ENCODE peak calls at places on chromosomes 12 and 14, in nine cellular contexts. One of them, this sample, is unnamed.

GRCh38 chr12:47527816-47528215 is 178.0 kb downstream of the RPAP3 start:
- DNase-seq in fibroblast of the conjunctiva: no peak
- DNase-seq in NCI-H1417: no peak
- DNase-seq in nucleus accumbens: no peak
- DNase-seq in putamen: no peak
- DNase-seq in SK-N-SH: no peak
- DNase-seq in activated T-helper 1 cell treated with anti-CD3 and anti-CD28 coated beads, Interleukin-12 subunit alpha, Interleukin-12 subunit beta, Interleukin-2, Interleukin-4 antibody, amounts not matched to agents 30 ng/mL and 10 ng/mL and 1 ng/mL, durations not matched to agents 14 hours and 24 hours and 36 hours: no peak
- DNase-seq in NCI-H1092: no peak
- DNase-seq in ecto neural progenitor cell: no peak
- DNase-seq in this sample: no peak

GRCh38 chr12:75881910-75882309 is 149.7 kb downstream of the PHLDA1 start:
- DNase-seq in fibroblast of the conjunctiva: no peak
- DNase-seq in NCI-H1417: no peak
- DNase-seq in nucleus accumbens: no peak
- DNase-seq in putamen: no peak
- DNase-seq in SK-N-SH: no peak
- DNase-seq in activated T-helper 1 cell treated with anti-CD3 and anti-CD28 coated beads, Interleukin-12 subunit alpha, Interleukin-12 subunit beta, Interleukin-2, Interleukin-4 antibody, amounts not matched to agents 30 ng/mL and 10 ng/mL and 1 ng/mL, durations not matched to agents 14 hours and 24 hours and 36 hours: no peak
- DNase-seq in NCI-H1092: no peak
- DNase-seq in ecto neural progenitor cell: no peak
- DNase-seq in this sample: no peak

GRCh38 chr14:52268191-52269061 is 928 bp downstream of the PTGDR start:
- DNase-seq in fibroblast of the conjunctiva: no peak
- DNase-seq in NCI-H1417: peak; percentile 58
- DNase-seq in nucleus accumbens: no peak
- DNase-seq in putamen: no peak
- DNase-seq in SK-N-SH: peak; percentile 36
- DNase-seq in activated T-helper 1 cell treated with anti-CD3 and anti-CD28 coated beads, Interleukin-12 subunit alpha, Interleukin-12 subunit beta, Interleukin-2, Interleukin-4 antibody, amounts not matched to agents 30 ng/mL and 10 ng/mL and 1 ng/mL, durations not matched to agents 14 hours and 24 hours and 36 hours: no peak
- DNase-seq in NCI-H1092: no peak
- DNase-seq in ecto neural progenitor cell: peak; percentile 62
- DNase-seq in this sample: peak; percentile 45

GRCh38 chr12:9943244-9943643 is 11.1 kb upstream of the CLEC2A start:
- DNase-seq in fibroblast of the conjunctiva: no peak
- DNase-seq in NCI-H1417: no peak
- DNase-seq in nucleus accumbens: peak; percentile 14
- DNase-seq in putamen: no peak
- DNase-seq in SK-N-SH: no peak
- DNase-seq in activated T-helper 1 cell treated with anti-CD3 and anti-CD28 coated beads, Interleukin-12 subunit alpha, Interleukin-12 subunit beta, Interleukin-2, Interleukin-4 antibody, amounts not matched to agents 30 ng/mL and 10 ng/mL and 1 ng/mL, durations not matched to agents 14 hours and 24 hours and 36 hours: peak; percentile 38
- DNase-seq in NCI-H1092: no peak
- DNase-seq in ecto neural progenitor cell: no peak
- DNase-seq in this sample: peak; percentile 41

GRCh38 chr12:86600664-86601231 is 344.6 kb upstream of the MGAT4C start:
- DNase-seq in fibroblast of the conjunctiva: no peak
- DNase-seq in NCI-H1417: no peak
- DNase-seq in nucleus accumbens: no peak
- DNase-seq in putamen: no peak
- DNase-seq in SK-N-SH: no peak
- DNase-seq in activated T-helper 1 cell treated with anti-CD3 and anti-CD28 coated beads, Interleukin-12 subunit alpha, Interleukin-12 subunit beta, Interleukin-2, Interleukin-4 antibody, amounts not matched to agents 30 ng/mL and 10 ng/mL and 1 ng/mL, durations not matched to agents 14 hours and 24 hours and 36 hours: no peak
- DNase-seq in NCI-H1092: no peak
- DNase-seq in ecto neural progenitor cell: no peak
- DNase-seq in this sample: peak; percentile 33

GRCh38 chr14:101037021-101037817 is 133.7 kb upstream of the RTL1 start:
- DNase-seq in fibroblast of the conjunctiva: no peak
- DNase-seq in NCI-H1417: no peak
- DNase-seq in nucleus accumbens: no peak
- DNase-seq in putamen: no peak
- DNase-seq in SK-N-SH: no peak
- DNase-seq in activated T-helper 1 cell treated with anti-CD3 and anti-CD28 coated beads, Interleukin-12 subunit alpha, Interleukin-12 subunit beta, Interleukin-2, Interleukin-4 antibody, amounts not matched to agents 30 ng/mL and 10 ng/mL and 1 ng/mL, durations not matched to agents 14 hours and 24 hours and 36 hours: no peak
- DNase-seq in NCI-H1092: no peak
- DNase-seq in ecto neural progenitor cell: no peak
- DNase-seq in this sample: no peak

GRCh38 chr14:51498411-51499227 is 153.1 kb upstream of the FRMD6 start:
- DNase-seq in fibroblast of the conjunctiva: no peak
- DNase-seq in NCI-H1417: no peak
- DNase-seq in nucleus accumbens: no peak
- DNase-seq in putamen: no peak
- DNase-seq in SK-N-SH: no peak
- DNase-seq in activated T-helper 1 cell treated with anti-CD3 and anti-CD28 coated beads, Interleukin-12 subunit alpha, Interleukin-12 subunit beta, Interleukin-2, Interleukin-4 antibody, amounts not matched to agents 30 ng/mL and 10 ng/mL and 1 ng/mL, durations not matched to agents 14 hours and 24 hours and 36 hours: no peak
- DNase-seq in NCI-H1092: no peak
- DNase-seq in ecto neural progenitor cell: no peak
- DNase-seq in this sample: no peak

GRCh38 chr14:65084554-65085190 is 17.6 kb downstream of the MAX start:
- DNase-seq in fibroblast of the conjunctiva: no peak
- DNase-seq in NCI-H1417: no peak
- DNase-seq in nucleus accumbens: no peak
- DNase-seq in putamen: no peak
- DNase-seq in SK-N-SH: no peak
- DNase-seq in activated T-helper 1 cell treated with anti-CD3 and anti-CD28 coated beads, Interleukin-12 subunit alpha, Interleukin-12 subunit beta, Interleukin-2, Interleukin-4 antibody, amounts not matched to agents 30 ng/mL and 10 ng/mL and 1 ng/mL, durations not matched to agents 14 hours and 24 hours and 36 hours: no peak
- DNase-seq in NCI-H1092: no peak
- DNase-seq in ecto neural progenitor cell: no peak
- DNase-seq in this sample: no peak

GRCh38 chr12:103778781-103779180 is 62.3 kb downstream of the NT5DC3 start:
- DNase-seq in fibroblast of the conjunctiva: no peak
- DNase-seq in NCI-H1417: no peak
- DNase-seq in nucleus accumbens: no peak
- DNase-seq in putamen: no peak
- DNase-seq in SK-N-SH: no peak
- DNase-seq in activated T-helper 1 cell treated with anti-CD3 and anti-CD28 coated beads, Interleukin-12 subunit alpha, Interleukin-12 subunit beta, Interleukin-2, Interleukin-4 antibody, amounts not matched to agents 30 ng/mL and 10 ng/mL and 1 ng/mL, durations not matched to agents 14 hours and 24 hours and 36 hours: no peak
- DNase-seq in NCI-H1092: no peak
- DNase-seq in ecto neural progenitor cell: no peak
- DNase-seq in this sample: no peak

GRCh38 chr14:104299993-104300761 is 161.8 kb downstream of the KIF26A start:
- DNase-seq in fibroblast of the conjunctiva: no peak
- DNase-seq in NCI-H1417: peak; percentile 80
- DNase-seq in nucleus accumbens: no peak
- DNase-seq in putamen: no peak
- DNase-seq in SK-N-SH: peak; percentile 68
- DNase-seq in activated T-helper 1 cell treated with anti-CD3 and anti-CD28 coated beads, Interleukin-12 subunit alpha, Interleukin-12 subunit beta, Interleukin-2, Interleukin-4 antibody, amounts not matched to agents 30 ng/mL and 10 ng/mL and 1 ng/mL, durations not matched to agents 14 hours and 24 hours and 36 hours: no peak
- DNase-seq in NCI-H1092: no peak
- DNase-seq in ecto neural progenitor cell: no peak
- DNase-seq in this sample: peak; percentile 50

GRCh38 chr12:123801573-123802178 is 39.6 kb downstream of the DNAH10 start:
- DNase-seq in fibroblast of the conjunctiva: peak; percentile 32
- DNase-seq in NCI-H1417: no peak
- DNase-seq in nucleus accumbens: no peak
- DNase-seq in putamen: no peak
- DNase-seq in SK-N-SH: no peak
- DNase-seq in activated T-helper 1 cell treated with anti-CD3 and anti-CD28 coated beads, Interleukin-12 subunit alpha, Interleukin-12 subunit beta, Interleukin-2, Interleukin-4 antibody, amounts not matched to agents 30 ng/mL and 10 ng/mL and 1 ng/mL, durations not matched to agents 14 hours and 24 hours and 36 hours: no peak
- DNase-seq in NCI-H1092: no peak
- DNase-seq in ecto neural progenitor cell: no peak
- DNase-seq in this sample: no peak

GRCh38 chr14:87935895-87936294 is 57.1 kb downstream of the GALC start:
- DNase-seq in fibroblast of the conjunctiva: no peak
- DNase-seq in NCI-H1417: peak; percentile 66
- DNase-seq in nucleus accumbens: no peak
- DNase-seq in putamen: no peak
- DNase-seq in SK-N-SH: no peak
- DNase-seq in activated T-helper 1 cell treated with anti-CD3 and anti-CD28 coated beads, Interleukin-12 subunit alpha, Interleukin-12 subunit beta, Interleukin-2, Interleukin-4 antibody, amounts not matched to agents 30 ng/mL and 10 ng/mL and 1 ng/mL, durations not matched to agents 14 hours and 24 hours and 36 hours: no peak
- DNase-seq in NCI-H1092: no peak
- DNase-seq in ecto neural progenitor cell: no peak
- DNase-seq in this sample: no peak

GRCh38 chr14:21852061-21852664 is 178.5 kb upstream of the OR4E1 start:
- DNase-seq in fibroblast of the conjunctiva: no peak
- DNase-seq in NCI-H1417: no peak
- DNase-seq in nucleus accumbens: peak; percentile 4
- DNase-seq in putamen: peak; percentile 60
- DNase-seq in SK-N-SH: peak; percentile 2
- DNase-seq in activated T-helper 1 cell treated with anti-CD3 and anti-CD28 coated beads, Interleukin-12 subunit alpha, Interleukin-12 subunit beta, Interleukin-2, Interleukin-4 antibody, amounts not matched to agents 30 ng/mL and 10 ng/mL and 1 ng/mL, durations not matched to agents 14 hours and 24 hours and 36 hours: peak; percentile 55
- DNase-seq in NCI-H1092: no peak
- DNase-seq in ecto neural progenitor cell: peak; percentile 72
- DNase-seq in this sample: no peak

GRCh38 chr12:43338848-43339526 is 213.0 kb downstream of the ADAMTS20 start:
- DNase-seq in fibroblast of the conjunctiva: peak; percentile 56
- DNase-seq in NCI-H1417: peak; percentile 69
- DNase-seq in nucleus accumbens: no peak
- DNase-seq in putamen: peak; percentile 18
- DNase-seq in SK-N-SH: peak; percentile 31
- DNase-seq in activated T-helper 1 cell treated with anti-CD3 and anti-CD28 coated beads, Interleukin-12 subunit alpha, Interleukin-12 subunit beta, Interleukin-2, Interleukin-4 antibody, amounts not matched to agents 30 ng/mL and 10 ng/mL and 1 ng/mL, durations not matched to agents 14 hours and 24 hours and 36 hours: no peak
- DNase-seq in NCI-H1092: no peak
- DNase-seq in ecto neural progenitor cell: no peak
- DNase-seq in this sample: no peak

GRCh38 chr12:131222271-131223139 is 268.8 kb downstream of the ADGRD1 start:
- DNase-seq in fibroblast of the conjunctiva: no peak
- DNase-seq in NCI-H1417: no peak
- DNase-seq in nucleus accumbens: no peak
- DNase-seq in putamen: no peak
- DNase-seq in SK-N-SH: no peak
- DNase-seq in activated T-helper 1 cell treated with anti-CD3 and anti-CD28 coated beads, Interleukin-12 subunit alpha, Interleukin-12 subunit beta, Interleukin-2, Interleukin-4 antibody, amounts not matched to agents 30 ng/mL and 10 ng/mL and 1 ng/mL, durations not matched to agents 14 hours and 24 hours and 36 hours: no peak
- DNase-seq in NCI-H1092: no peak
- DNase-seq in ecto neural progenitor cell: peak; percentile 90
- DNase-seq in this sample: peak; percentile 33

GRCh38 chr12:116164263-116164817 is 113.2 kb downstream of the MED13L start:
- DNase-seq in fibroblast of the conjunctiva: no peak
- DNase-seq in NCI-H1417: peak; percentile 9
- DNase-seq in nucleus accumbens: no peak
- DNase-seq in putamen: no peak
- DNase-seq in SK-N-SH: peak; percentile 38
- DNase-seq in activated T-helper 1 cell treated with anti-CD3 and anti-CD28 coated beads, Interleukin-12 subunit alpha, Interleukin-12 subunit beta, Interleukin-2, Interleukin-4 antibody, amounts not matched to agents 30 ng/mL and 10 ng/mL and 1 ng/mL, durations not matched to agents 14 hours and 24 hours and 36 hours: no peak
- DNase-seq in NCI-H1092: no peak
- DNase-seq in ecto neural progenitor cell: no peak
- DNase-seq in this sample: no peak

GRCh38 chr12:74890237-74890599 is 319.4 kb downstream of the KCNC2 start:
- DNase-seq in fibroblast of the conjunctiva: peak; percentile 50
- DNase-seq in NCI-H1417: no peak
- DNase-seq in nucleus accumbens: no peak
- DNase-seq in putamen: peak; percentile 56
- DNase-seq in SK-N-SH: no peak
- DNase-seq in activated T-helper 1 cell treated with anti-CD3 and anti-CD28 coated beads, Interleukin-12 subunit alpha, Interleukin-12 subunit beta, Interleukin-2, Interleukin-4 antibody, amounts not matched to agents 30 ng/mL and 10 ng/mL and 1 ng/mL, durations not matched to agents 14 hours and 24 hours and 36 hours: no peak
- DNase-seq in NCI-H1092: no peak
- DNase-seq in ecto neural progenitor cell: no peak
- DNase-seq in this sample: no peak

GRCh38 chr14:67644428-67644827 is 24.7 kb downstream of the ARG2 start:
- DNase-seq in fibroblast of the conjunctiva: no peak
- DNase-seq in NCI-H1417: no peak
- DNase-seq in nucleus accumbens: no peak
- DNase-seq in putamen: no peak
- DNase-seq in SK-N-SH: no peak
- DNase-seq in activated T-helper 1 cell treated with anti-CD3 and anti-CD28 coated beads, Interleukin-12 subunit alpha, Interleukin-12 subunit beta, Interleukin-2, Interleukin-4 antibody, amounts not matched to agents 30 ng/mL and 10 ng/mL and 1 ng/mL, durations not matched to agents 14 hours and 24 hours and 36 hours: no peak
- DNase-seq in NCI-H1092: no peak
- DNase-seq in ecto neural progenitor cell: no peak
- DNase-seq in this sample: no peak

GRCh38 chr12:84760091-84760490 is 152.5 kb downstream of the SLC6A15 start:
- DNase-seq in fibroblast of the conjunctiva: no peak
- DNase-seq in NCI-H1417: no peak
- DNase-seq in nucleus accumbens: no peak
- DNase-seq in putamen: no peak
- DNase-seq in SK-N-SH: no peak
- DNase-seq in activated T-helper 1 cell treated with anti-CD3 and anti-CD28 coated beads, Interleukin-12 subunit alpha, Interleukin-12 subunit beta, Interleukin-2, Interleukin-4 antibody, amounts not matched to agents 30 ng/mL and 10 ng/mL and 1 ng/mL, durations not matched to agents 14 hours and 24 hours and 36 hours: no peak
- DNase-seq in NCI-H1092: no peak
- DNase-seq in ecto neural progenitor cell: no peak
- DNase-seq in this sample: no peak

GRCh38 chr12:27780612-27781408 is 774 bp upstream of the MANSC4 start:
- DNase-seq in fibroblast of the conjunctiva: no peak
- DNase-seq in NCI-H1417: no peak
- DNase-seq in nucleus accumbens: peak; percentile 45
- DNase-seq in putamen: no peak
- DNase-seq in SK-N-SH: peak; percentile 70
- DNase-seq in activated T-helper 1 cell treated with anti-CD3 and anti-CD28 coated beads, Interleukin-12 subunit alpha, Interleukin-12 subunit beta, Interleukin-2, Interleukin-4 antibody, amounts not matched to agents 30 ng/mL and 10 ng/mL and 1 ng/mL, durations not matched to agents 14 hours and 24 hours and 36 hours: no peak
- DNase-seq in NCI-H1092: peak; percentile 2
- DNase-seq in ecto neural progenitor cell: no peak
- DNase-seq in this sample: no peak

GRCh38 chr12:115752151-115752550 is 525.3 kb downstream of the MED13L start:
- DNase-seq in fibroblast of the conjunctiva: no peak
- DNase-seq in NCI-H1417: no peak
- DNase-seq in nucleus accumbens: no peak
- DNase-seq in putamen: no peak
- DNase-seq in SK-N-SH: no peak
- DNase-seq in activated T-helper 1 cell treated with anti-CD3 and anti-CD28 coated beads, Interleukin-12 subunit alpha, Interleukin-12 subunit beta, Interleukin-2, Interleukin-4 antibody, amounts not matched to agents 30 ng/mL and 10 ng/mL and 1 ng/mL, durations not matched to agents 14 hours and 24 hours and 36 hours: no peak
- DNase-seq in NCI-H1092: no peak
- DNase-seq in ecto neural progenitor cell: no peak
- DNase-seq in this sample: no peak

GRCh38 chr12:39824505-39825198 is 205.0 kb upstream of the ABCD2 start:
- DNase-seq in fibroblast of the conjunctiva: no peak
- DNase-seq in NCI-H1417: peak; percentile 7
- DNase-seq in nucleus accumbens: no peak
- DNase-seq in putamen: peak; percentile 5
- DNase-seq in SK-N-SH: peak; percentile 7
- DNase-seq in activated T-helper 1 cell treated with anti-CD3 and anti-CD28 coated beads, Interleukin-12 subunit alpha, Interleukin-12 subunit beta, Interleukin-2, Interleukin-4 antibody, amounts not matched to agents 30 ng/mL and 10 ng/mL and 1 ng/mL, durations not matched to agents 14 hours and 24 hours and 36 hours: no peak
- DNase-seq in NCI-H1092: no peak
- DNase-seq in ecto neural progenitor cell: no peak
- DNase-seq in this sample: no peak

GRCh38 chr14:59123975-59124374 is 64.5 kb upstream of the DAAM1 start:
- DNase-seq in fibroblast of the conjunctiva: peak; percentile 9
- DNase-seq in NCI-H1417: no peak
- DNase-seq in nucleus accumbens: no peak
- DNase-seq in putamen: no peak
- DNase-seq in SK-N-SH: peak; percentile 38
- DNase-seq in activated T-helper 1 cell treated with anti-CD3 and anti-CD28 coated beads, Interleukin-12 subunit alpha, Interleukin-12 subunit beta, Interleukin-2, Interleukin-4 antibody, amounts not matched to agents 30 ng/mL and 10 ng/mL and 1 ng/mL, durations not matched to agents 14 hours and 24 hours and 36 hours: no peak
- DNase-seq in NCI-H1092: no peak
- DNase-seq in ecto neural progenitor cell: no peak
- DNase-seq in this sample: no peak

GRCh38 chr12:1857821-1858220 is 37.5 kb downstream of the LRTM2 start:
- DNase-seq in fibroblast of the conjunctiva: no peak
- DNase-seq in NCI-H1417: no peak
- DNase-seq in nucleus accumbens: no peak
- DNase-seq in putamen: no peak
- DNase-seq in SK-N-SH: no peak
- DNase-seq in activated T-helper 1 cell treated with anti-CD3 and anti-CD28 coated beads, Interleukin-12 subunit alpha, Interleukin-12 subunit beta, Interleukin-2, Interleukin-4 antibody, amounts not matched to agents 30 ng/mL and 10 ng/mL and 1 ng/mL, durations not matched to agents 14 hours and 24 hours and 36 hours: no peak
- DNase-seq in NCI-H1092: no peak
- DNase-seq in ecto neural progenitor cell: no peak
- DNase-seq in this sample: no peak

GRCh38 chr12:27277846-27278260 is 33.8 kb downstream of the STK38L start:
- DNase-seq in fibroblast of the conjunctiva: peak; percentile 59
- DNase-seq in NCI-H1417: no peak
- DNase-seq in nucleus accumbens: no peak
- DNase-seq in putamen: no peak
- DNase-seq in SK-N-SH: no peak
- DNase-seq in activated T-helper 1 cell treated with anti-CD3 and anti-CD28 coated beads, Interleukin-12 subunit alpha, Interleukin-12 subunit beta, Interleukin-2, Interleukin-4 antibody, amounts not matched to agents 30 ng/mL and 10 ng/mL and 1 ng/mL, durations not matched to agents 14 hours and 24 hours and 36 hours: peak; percentile 13
- DNase-seq in NCI-H1092: no peak
- DNase-seq in ecto neural progenitor cell: no peak
- DNase-seq in this sample: no peak